ENCODE peak calls at places on chromosomes 2 and 18, in four cellular contexts. H is IMR-90, L is H9, Z is mesendoderm. N is an unnamed sample.

GRCh38 chr2:148989882-148990493 is 48.5 kb upstream of the LYPD6B start:
- DNase-seq in Z (peak), H (peak), L (peak), N (no peak)

GRCh38 chr2:233966388-233966787 is 49.2 kb downstream of the TRPM8 start:
- DNase-seq in H (peak), Z (no peak), L (no peak), N (no peak)

GRCh38 chr2:42828487-42829416 is 36.4 kb upstream of the HAAO start:
- DNase-seq in L (peak), Z (peak), H (peak), N (peak)

GRCh38 chr18:8747440-8747937 is 42.1 kb downstream of the MTCL1 start:
- DNase-seq in Z (no peak), L (no peak), H (peak), N (no peak)

GRCh38 chr2:126507425-126507867 is 148.5 kb upstream of the GYPC start:
- DNase-seq in L (no peak), Z (peak), H (no peak), N (no peak)

GRCh38 chr2:213229814-213230213 is 54.5 kb upstream of the SPAG16 start:
- DNase-seq in L (no peak), Z (no peak), H (peak), N (no peak)

GRCh38 chr2:198311020-198311419 is 506.6 kb downstream of the PLCL1 start:
- DNase-seq in Z (no peak), L (no peak), H (no peak), N (no peak)

GRCh38 chr2:241541564-241542277 is 16.8 kb upstream of the BOK start:
- DNase-seq in Z (no peak), H (no peak), L (no peak), N (no peak)

GRCh38 chr2:183038341-183039300 is at the start of gene NCKAP1:
- DNase-seq in H (peak), Z (peak), L (peak), N (peak)

GRCh38 chr2:64785245-64785644 is 131.5 kb upstream of the SERTAD2 start:
- DNase-seq in H (no peak), L (no peak), Z (no peak), N (no peak)

GRCh38 chr2:86027913-86028762 is 77.5 kb downstream of the POLR1A start:
- DNase-seq in H (no peak), Z (no peak), L (no peak), N (no peak)

GRCh38 chr2:27833931-27834330 is 56.3 kb downstream of the RBKS start:
- DNase-seq in L (no peak), Z (peak), H (peak), N (no peak)

GRCh38 chr2:127663566-127664064 is 11.7 kb downstream of the LIMS2 start:
- DNase-seq in L (no peak), Z (no peak), H (no peak), N (no peak)
- H4K5ac ChIP-seq in L (no peak), Z (no peak), H (no peak), N (no peak)

GRCh38 chr2:54906711-54907110 is 143.5 kb downstream of the RTN4 start:
- DNase-seq in L (no peak), Z (peak), H (no peak), N (no peak)
- H4K5ac ChIP-seq in L (no peak), Z (no peak), H (no peak), N (no peak)

DNA sequence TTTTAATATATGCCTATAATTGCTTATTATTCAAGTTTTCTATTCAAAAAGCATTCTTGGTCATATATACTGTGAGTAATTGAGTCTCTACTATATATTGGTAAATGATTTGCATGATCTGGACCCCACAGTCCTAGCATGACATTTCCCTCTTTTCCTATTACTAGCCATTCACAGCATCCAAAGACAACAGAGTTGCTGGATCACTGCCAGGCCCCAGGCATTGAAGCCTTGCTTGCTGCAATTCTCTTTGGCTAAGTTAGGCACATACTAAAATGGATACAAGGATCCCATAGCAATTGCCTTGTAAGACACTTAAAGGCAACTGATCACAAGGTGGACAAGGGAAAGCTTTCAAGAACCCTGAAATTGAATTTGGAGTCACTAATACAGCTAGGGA is 76.9 kb upstream of the EPHA4 start:
- DNase-seq in Z (no peak), L (no peak), H (no peak), N (no peak)
- H4K5ac ChIP-seq in Z (no peak), L (no peak), H (no peak), N (no peak)

GRCh38 chr2:19176172-19176852 is 182.1 kb downstream of the OSR1 start:
- DNase-seq in Z (no peak), H (no peak), L (no peak), N (no peak)
- H4K5ac ChIP-seq in Z (no peak), H (peak), L (no peak), N (no peak)

DNA sequence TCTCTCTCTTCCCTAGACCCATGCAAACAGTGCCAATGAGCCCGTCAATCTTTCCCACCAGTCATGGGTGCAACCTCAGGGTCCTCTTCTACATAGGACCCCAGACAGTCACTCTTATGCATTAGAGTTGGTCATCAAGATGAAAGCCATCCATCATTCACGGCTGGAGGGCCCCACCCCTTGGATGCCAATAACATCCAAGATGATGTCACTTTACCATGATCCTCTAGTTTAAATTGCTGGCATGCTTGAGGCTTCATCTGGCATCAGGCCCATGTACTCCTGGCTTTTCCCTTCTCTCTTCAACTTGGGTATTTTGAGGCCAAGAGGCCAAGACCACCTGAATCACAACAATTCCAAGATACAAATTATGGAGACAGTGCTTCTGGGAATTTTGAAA is 91.1 kb upstream of the MAPK4 start:
- DNase-seq in Z (no peak), L (no peak), H (no peak), N (no peak)
- H4K5ac ChIP-seq in Z (no peak), L (no peak), H (no peak), N (no peak)

GRCh38 chr2:239928457-239929350 is 96.4 kb downstream of the NDUFA10 start:
- DNase-seq in Z (peak), L (peak), H (no peak), N (no peak)

GRCh38 chr2:239932881-239933735 is 92.0 kb downstream of the NDUFA10 start:
- DNase-seq in H (no peak), L (peak), Z (no peak), N (no peak)

GRCh38 chr2:239930378-239930777 is 94.8 kb downstream of the NDUFA10 start:
- DNase-seq in L (peak), Z (no peak), H (no peak), N (no peak)

GRCh38 chr2:239929504-239929903 is 95.6 kb downstream of the NDUFA10 start:
- DNase-seq in H (no peak), Z (no peak), L (peak), N (no peak)

GRCh38 chr2:239930871-239931771 is 94.0 kb downstream of the NDUFA10 start:
- DNase-seq in L (peak), H (no peak), Z (no peak), N (no peak)
- H4K5ac ChIP-seq in L (no peak), H (no peak), Z (no peak), N (no peak)

GRCh38 chr18:2845175-2845574 is 1.6 kb upstream of the EMILIN2 start:
- DNase-seq in H (no peak), L (no peak), Z (no peak), N (no peak)
- H4K5ac ChIP-seq in H (no peak), L (no peak), Z (no peak), N (no peak)